ENCODE peak calls at places on chromosomes 3 and 15, in six cellular contexts. X, T, S, E, M and Q are unnamed samples.

GRCh38 chr3:10228248-10228950 is 19.9 kb upstream of the TATDN2 start:
- DNase-seq in X (no peak), T (no peak), S (no peak), E (no peak), M (no peak), Q (no peak)

GRCh38 chr3:37971467-37971866 is 19.1 kb upstream of the VILL start:
- DNase-seq in X (no peak), T (no peak), S (no peak), E (no peak), M (no peak), Q (no peak)

GRCh38 chr15:85568261-85568808 is 187.9 kb downstream of the AKAP13 start:
- DNase-seq in X (no peak), T (no peak), S (no peak), E (no peak), M (no peak), Q (no peak)

GRCh38 chr3:52055537-52056351 is 627 bp downstream of the DUSP7 start:
- DNase-seq in X (peak; percentile 35), T (peak; percentile 74), S (no peak), E (peak; percentile 34), M (peak; percentile 63), Q (peak; percentile 80)

GRCh38 chr15:41233367-41233771 is 2.3 kb downstream of the CHP1 start:
- DNase-seq in X (no peak), T (peak; percentile 34), S (peak; percentile 59), E (no peak), M (no peak), Q (no peak)

GRCh38 chr15:90581771-90582471 is 52.2 kb downstream of the CRTC3 start:
- DNase-seq in X (no peak), T (no peak), S (no peak), E (no peak), M (no peak), Q (no peak)

GRCh38 chr3:107943860-107944543 is 146.8 kb downstream of the CD47 start:
- DNase-seq in X (no peak), T (no peak), S (no peak), E (no peak), M (no peak), Q (peak; percentile 43)

GRCh38 chr3:114887806-114888205 is 259.3 kb downstream of the ZBTB20 start:
- DNase-seq in X (no peak), T (no peak), S (no peak), E (no peak), M (no peak), Q (no peak)

GRCh38 chr3:174891524-174892203 is 32.5 kb downstream of the NAALADL2 start:
- DNase-seq in X (no peak), T (peak; percentile 29), S (no peak), E (no peak), M (no peak), Q (peak; percentile 27)

GRCh38 chr15:77645602-77646001 is 12.9 kb upstream of the LINGO1 start:
- DNase-seq in X (no peak), T (no peak), S (no peak), E (no peak), M (no peak), Q (no peak)

GRCh38 chr15:21270474-21270873 is 169.8 kb downstream of the POTEB3 start:
- DNase-seq in X (no peak), T (peak; percentile 3), S (no peak), E (no peak), M (no peak), Q (no peak)

GRCh38 chr15:96515391-96515790 is 184.9 kb downstream of the NR2F2 start:
- DNase-seq in X (no peak), T (no peak), S (no peak), E (no peak), M (no peak), Q (no peak)

GRCh38 chr3:188092648-188093047 is 61.3 kb upstream of the LPP start:
- DNase-seq in X (no peak), T (no peak), S (no peak), E (no peak), M (no peak), Q (no peak)

GRCh38 chr3:97439373-97439772 is 325.2 kb upstream of the ARL6 start:
- DNase-seq in X (no peak), T (no peak), S (no peak), E (no peak), M (no peak), Q (no peak)

GRCh38 chr3:140203510-140203909 is 268.5 kb downstream of the CLSTN2 start:
- DNase-seq in X (no peak), T (no peak), S (no peak), E (no peak), M (no peak), Q (no peak)

GRCh38 chr3:180316321-180316720 is 279.6 kb upstream of the PEX5L start:
- DNase-seq in X (no peak), T (no peak), S (no peak), E (no peak), M (no peak), Q (no peak)

GRCh38 chr15:63371297-63371918 is 10.2 kb downstream of the CA12 start:
- DNase-seq in X (no peak), T (peak; percentile 70), S (no peak), E (no peak), M (no peak), Q (peak; percentile 66)

GRCh38 chr3:176352716-176353334 is 844.5 kb downstream of the TBL1XR1 start:
- DNase-seq in X (no peak), T (no peak), S (no peak), E (no peak), M (no peak), Q (no peak)

GRCh38 chr3:17805461-17805940 is 63.1 kb upstream of the TBC1D5 start:
- DNase-seq in X (no peak), T (no peak), S (no peak), E (no peak), M (no peak), Q (no peak)

GRCh38 chr3:179196098-179196497 is 47.9 kb downstream of the PIK3CA start:
- DNase-seq in X (peak; percentile 53), T (no peak), S (peak; percentile 71), E (no peak), M (no peak), Q (no peak)

GRCh38 chr3:39146611-39147373 is 6.6 kb downstream of the CSRNP1 start:
- DNase-seq in X (no peak), T (peak; percentile 91), S (peak; percentile 97), E (peak; percentile 72), M (peak; percentile 54), Q (peak; percentile 94)

GRCh38 chr3:57910988-57911387 is 97.2 kb upstream of the FLNB start:
- DNase-seq in X (no peak), T (peak; percentile 41), S (no peak), E (no peak), M (no peak), Q (no peak)

GRCh38 chr3:127786358-127787070 is 35.8 kb downstream of the MGLL start:
- DNase-seq in X (no peak), T (no peak), S (peak; percentile 43), E (peak; percentile 87), M (peak; percentile 77), Q (peak; percentile 43)

GRCh38 chr15:88476635-88477038 is 9.1 kb downstream of the MRPS11 start:
- DNase-seq in X (no peak), T (peak; percentile 48), S (peak; percentile 23), E (peak; percentile 33), M (peak; percentile 82), Q (peak; percentile 63)

GRCh38 chr3:86563358-86563970 is 427.5 kb downstream of the VGLL3 start:
- DNase-seq in X (no peak), T (peak; percentile 57), S (peak; percentile 0), E (no peak), M (no peak), Q (peak; percentile 45)

GRCh38 chr15:43775411-43775965 is 1.3 kb downstream of the ELL3 start:
- DNase-seq in X (no peak), T (peak; percentile 77), S (no peak), E (no peak), M (peak; percentile 78), Q (no peak)

GRCh38 chr3:58129041-58129440 is 81.7 kb downstream of the DNASE1L3 start:
- DNase-seq in X (no peak), T (no peak), S (no peak), E (no peak), M (no peak), Q (no peak)

GRCh38 chr15:38626443-38627050 is 61.9 kb upstream of the RASGRP1 start:
- DNase-seq in X (no peak), T (no peak), S (no peak), E (no peak), M (no peak), Q (no peak)

GRCh38 chr15:77312523-77312922 is 107.4 kb downstream of the PEAK1 start:
- DNase-seq in X (no peak), T (peak; percentile 7), S (no peak), E (no peak), M (no peak), Q (no peak)

GRCh38 chr3:148903941-148904340 is 38.8 kb downstream of the CPA3 start:
- DNase-seq in X (no peak), T (no peak), S (no peak), E (no peak), M (no peak), Q (no peak)

GRCh38 chr3:148903022-148903442 is 37.9 kb downstream of the CPA3 start:
- DNase-seq in X (no peak), T (no peak), S (no peak), E (no peak), M (no peak), Q (peak; percentile 6)

GRCh38 chr3:148902173-148902791 is 37.2 kb downstream of the CPA3 start:
- DNase-seq in X (no peak), T (no peak), S (no peak), E (no peak), M (no peak), Q (peak; percentile 59)
- H3K27ac ChIP-seq in X (no peak overlapping the region), T (no peak overlapping the region), S (no peak overlapping the region), E (no peak overlapping the region), M (no peak overlapping the region), Q (no peak overlapping the region)

GRCh38 chr3:122443090-122443489 is 27.2 kb upstream of the WDR5B start:
- DNase-seq in X (no peak), T (no peak), S (no peak), E (no peak), M (no peak), Q (no peak)
- H3K27ac ChIP-seq in X (no peak overlapping the region), T (no peak overlapping the region), S (no peak overlapping the region), E (no peak overlapping the region), M (no peak overlapping the region), Q (no peak overlapping the region)

GRCh38 chr15:66497502-66498455 is at the start of gene SNAPC5:
- DNase-seq in X (peak; percentile 94), T (peak; percentile 96), S (peak; percentile 82), E (peak; percentile 96), M (peak; percentile 97), Q (peak; percentile 97)

GRCh38 chr15:66496951-66497501 is 536 bp downstream of the SNAPC5 start:
- DNase-seq in X (no peak), T (peak; percentile 31), S (no peak), E (no peak), M (no peak), Q (no peak)

GRCh38 chr15:66494262-66494661 is 3.3 kb downstream of the SNAPC5 start:
- DNase-seq in X (no peak), T (no peak), S (no peak), E (no peak), M (no peak), Q (no peak)

GRCh38 chr15:66502491-66502890 is 2.2 kb downstream of the RPL4 start:
- DNase-seq in X (no peak), T (no peak), S (no peak), E (no peak), M (no peak), Q (no peak)

GRCh38 chr15:66498501-66499386 is 1.2 kb upstream of the SNAPC5 start:
- DNase-seq in X (peak; percentile 42), T (peak; percentile 53), S (no peak), E (no peak), M (no peak), Q (peak; percentile 59)
- H3K27ac ChIP-seq in X (peak overlapping the region; percentile 91), T (no peak overlapping the region), S (peak overlapping the region; percentile 63), E (no peak overlapping the region), M (peak overlapping the region; percentile 0), Q (peak overlapping the region; percentile 92)

GRCh38 chr3:172192830-172193415 is 153.5 kb downstream of the FNDC3B start:
- DNase-seq in X (no peak), T (peak; percentile 38), S (no peak), E (no peak), M (no peak), Q (no peak)
- H3K27ac ChIP-seq in X (no peak overlapping the region), T (peak overlapping the region; percentile 60), S (no peak overlapping the region), E (no peak overlapping the region), M (peak overlapping the region; percentile 67), Q (no peak overlapping the region)